ENCODE peak calls at places on chromosomes 4 and X, in four cellular contexts. Z is psoas muscle, O is AG04450, S is heart left ventricle. X is an unnamed sample. For H3K27me3, the result is how much of the 10 kb centered on the place peaks cover.

GRCh38 chr4:112321768-112322684 is 24.9 kb downstream of the ALPK1 start:
- DNase-seq in Z (peak), S (peak), O (no peak), X (peak)

GRCh38 chr4:65393078-65393477 is 277.2 kb downstream of the EPHA5 start:
- DNase-seq in Z (no peak), O (no peak), S (no peak), X (no peak)

GRCh38 chr4:149102765-149103164 is 660.6 kb upstream of the NR3C2 start:
- DNase-seq in O (no peak), S (no peak), Z (no peak), X (no peak)

GRCh38 chr4:2400841-2401609 is 17.4 kb downstream of the ZFYVE28 start:
- DNase-seq in O (no peak), Z (no peak), S (no peak), X (no peak)

GRCh38 chr4:7540216-7540615 is 105.5 kb upstream of the PSAPL1 start:
- DNase-seq in S (no peak), O (no peak), Z (no peak), X (no peak)

GRCh38 chr4:5276475-5277045 is 225.3 kb downstream of the STK32B start:
- DNase-seq in Z (no peak), S (no peak), O (no peak), X (no peak)

GRCh38 chrX:23503835-23504539 is 163.3 kb upstream of the PRDX4 start:
- DNase-seq in O (peak), Z (peak), S (peak), X (peak)

GRCh38 chr4:128835498-128836222 is 26.2 kb downstream of the JADE1 start:
- DNase-seq in S (peak), O (no peak), Z (peak), X (no peak)

GRCh38 chr4:1154523-1155182 is 17.7 kb downstream of the SPON2 start:
- DNase-seq in S (no peak), Z (no peak), O (peak), X (no peak)

GRCh38 chr4:7646384-7647061 is 211.8 kb upstream of the PSAPL1 start:
- DNase-seq in Z (no peak), S (no peak), O (no peak), X (no peak)

GRCh38 chr4:25859429-25860148 is 3.2 kb downstream of the SEL1L3 start:
- DNase-seq in O (no peak), S (no peak), Z (no peak), X (no peak)

GRCh38 chr4:40990202-40990898 is 224.0 kb downstream of the APBB2 start:
- DNase-seq in Z (no peak), S (no peak), O (peak), X (no peak)

GRCh38 chr4:40621592-40622512 is 7.8 kb downstream of the RBM47 start:
- DNase-seq in Z (peak), S (peak), O (peak), X (peak)

GRCh38 chrX:3777416-3777815 is 64.0 kb upstream of the PRKX start:
- DNase-seq in S (no peak), O (no peak), Z (no peak), X (no peak)

GRCh38 chr4:3215256-3215655 is 33.7 kb upstream of the MSANTD1 start:
- DNase-seq in Z (no peak), S (no peak), O (no peak), X (peak)

GRCh38 chr4:120452006-120452405 is 385.4 kb upstream of the MAD2L1 start:
- DNase-seq in O (no peak), S (no peak), Z (no peak), X (no peak)

GRCh38 chr4:77225022-77225421 is 68.0 kb downstream of the CCNG2 start:
- DNase-seq in S (no peak), Z (no peak), O (no peak), X (no peak)

GRCh38 chrX:24996096-24996709 is 19.6 kb downstream of the ARX start:
- DNase-seq in S (no peak), Z (no peak), O (no peak), X (no peak)

GRCh38 chrX:110985470-110985869 is 110.5 kb upstream of the PAK3 start:
- DNase-seq in S (no peak), Z (no peak), O (no peak), X (no peak)

GRCh38 chrX:55546956-55547355 is 57.3 kb upstream of the USP51 start:
- DNase-seq in S (no peak), O (no peak), Z (no peak), X (no peak)

GRCh38 chrX:24479924-24480722 is 15.0 kb downstream of the PDK3 start:
- DNase-seq in Z (no peak), O (no peak), S (no peak), X (peak)

GRCh38 chr4:153645183-153645582 is 38.9 kb upstream of the TLR2 start:
- DNase-seq in Z (no peak), O (no peak), S (no peak), X (no peak)

GRCh38 chr4:118746251-118746919 is 61.2 kb downstream of the METTL14 start:
- DNase-seq in O (no peak), Z (no peak), S (peak), X (peak)

GRCh38 chr4:118753096-118753495 is 67.9 kb downstream of the METTL14 start:
- DNase-seq in S (no peak), O (no peak), Z (no peak), X (no peak)

GRCh38 chr4:118751634-118752293 is 66.6 kb downstream of the METTL14 start:
- DNase-seq in Z (no peak), S (no peak), O (no peak), X (no peak)

GRCh38 chr4:118752551-118752950 is 67.4 kb downstream of the METTL14 start:
- DNase-seq in O (no peak), Z (no peak), S (no peak), X (no peak)

GRCh38 chr4:118749347-118749988 is 64.3 kb downstream of the METTL14 start:
- DNase-seq in S (no peak), Z (no peak), O (no peak), X (no peak)
- H3K27ac ChIP-seq in S (peak), Z (no peak), O (no peak), X (no peak)

GRCh38 chr4:93827272-93827947 is 1.1 kb upstream of the ATOH1 start:
- DNase-seq in Z (no peak), S (no peak), O (no peak), X (no peak)

GRCh38 chr4:93828332-93828829 is at the start of gene ATOH1:
- DNase-seq in Z (no peak), S (no peak), O (no peak), X (no peak)

GRCh38 chr4:93828830-93829530 is 427 bp downstream of the ATOH1 start:
- DNase-seq in Z (no peak), O (no peak), S (peak), X (no peak)

GRCh38 chr4:93830090-93830818 is 1.7 kb downstream of the ATOH1 start:
- DNase-seq in O (no peak), Z (no peak), S (no peak), X (no peak)

GRCh38 chr4:93829531-93830089 is 1.1 kb downstream of the ATOH1 start:
- DNase-seq in O (no peak), Z (no peak), S (no peak), X (no peak)
- H3K27me3 ChIP-seq in O (half or more), Z (under half), S (under half), X (half or more)

GRCh38 chrX:118496763-118497079 is 1.1 kb downstream of the DOCK11 start:
- DNase-seq in O (no peak), S (no peak), Z (no peak), X (no peak)
- H3K4me3 ChIP-seq in O (peak), S (peak), Z (peak), X (peak)

GRCh38 chr4:102345795-102346100 is 466 bp upstream of the SLC39A8 start:
- DNase-seq in S (no peak), O (no peak), Z (no peak), X (no peak)
- H3K27ac ChIP-seq in S (peak), O (no peak), Z (no peak), X (peak)

GRCh38 chr4:110626532-110627153 is 3.8 kb upstream of the PITX2 start:
- DNase-seq in S (no peak), Z (no peak), O (no peak), X (no peak)

GRCh38 chr4:110624016-110624770 is 1.3 kb upstream of the PITX2 start:
- DNase-seq in Z (no peak), S (no peak), O (no peak), X (no peak)

GRCh38 chr4:110623710-110624015 is 786 bp upstream of the PITX2 start:
- DNase-seq in Z (no peak), O (no peak), S (no peak), X (no peak)

GRCh38 chr4:110624904-110625494 is 2.1 kb upstream of the PITX2 start:
- DNase-seq in Z (no peak), S (no peak), O (no peak), X (no peak)

DNA sequence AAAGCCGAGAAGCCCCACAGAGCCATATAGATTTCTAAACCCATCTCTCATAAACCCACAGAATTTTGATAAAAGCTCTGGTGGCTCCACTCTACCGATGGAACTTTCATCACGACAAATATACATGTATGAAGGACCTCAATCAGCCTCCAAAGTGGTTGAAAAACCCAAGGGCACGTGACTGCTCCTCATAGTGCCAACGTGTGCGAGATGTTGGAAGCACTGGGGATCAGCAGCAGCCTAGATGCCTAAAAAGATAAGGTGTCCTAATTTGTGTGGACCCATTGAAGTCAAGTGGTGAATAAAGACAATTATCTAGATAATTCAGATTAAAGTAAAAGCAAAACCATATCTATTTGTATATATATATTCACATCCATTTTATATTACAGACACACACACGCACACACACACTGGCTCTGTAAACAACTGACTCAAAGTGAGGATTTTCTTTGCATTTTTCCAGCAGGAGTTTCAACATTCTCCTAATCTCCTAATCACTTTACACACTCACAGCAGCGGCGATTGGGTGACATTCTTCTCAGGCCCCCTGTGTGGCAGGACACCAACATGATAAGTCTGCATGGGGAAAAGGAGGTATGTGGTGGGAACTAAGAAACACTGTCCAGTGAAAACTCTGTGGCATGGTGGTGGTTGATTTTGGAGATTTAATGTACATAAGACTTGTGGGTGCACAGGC is 2.9 kb upstream of the PITX2 start:
- DNase-seq in S (no peak), Z (no peak), O (no peak), X (no peak)
- H3K27me3 ChIP-seq in S (half or more), Z (under half), O (half or more), X (under half)

GRCh38 chr4:15457401-15458201 is 12.1 kb upstream of the CC2D2A start:
- DNase-seq in O (no peak), Z (no peak), S (no peak), X (no peak)
- H3K4me3 ChIP-seq in O (no peak), Z (no peak), S (no peak), X (no peak)

DNA sequence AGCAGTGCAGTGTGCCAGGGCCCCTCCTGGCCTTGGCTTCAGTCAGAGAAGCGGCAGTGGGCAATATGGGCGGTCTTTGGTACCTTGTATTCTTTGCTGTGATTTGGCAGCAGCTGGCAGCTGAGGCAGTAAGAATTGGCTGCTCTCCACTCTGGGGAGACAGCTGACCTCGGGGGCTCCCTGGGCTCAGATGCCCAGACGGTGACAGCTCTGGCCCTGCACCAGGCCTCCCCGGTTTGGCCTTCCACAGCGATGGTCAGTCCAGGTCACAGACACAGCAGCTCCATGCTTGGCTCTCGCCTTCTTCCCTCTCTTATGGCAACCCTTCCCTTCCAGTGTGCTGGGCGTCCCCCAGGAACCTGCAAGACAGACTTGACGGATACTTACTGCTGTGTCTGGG is 330.9 kb downstream of the BCOR start:
- DNase-seq in S (peak), O (no peak), Z (no peak), X (no peak)
- H3K27ac ChIP-seq in S (no peak), O (no peak), Z (no peak), X (no peak)